ENCODE peak calls at places on chromosome 4, in five cellular contexts. P is H1, W is K562, K is A549, X is WTC11. E is an unnamed sample.

GRCh38 chr4:185535818-185536729 is 767 bp upstream of the PDLIM3 start:
- DNase-seq in P (no peak), W (no peak), K (no peak), X (no peak), E (peak)

GRCh38 chr4:159758061-159758460 is 655.2 kb downstream of the RAPGEF2 start:
- DNase-seq in P (no peak), W (no peak), K (no peak), X (no peak), E (no peak)

GRCh38 chr4:86452323-86452995 is 92.6 kb upstream of the MAPK10 start:
- DNase-seq in P (no peak), W (no peak), K (no peak), X (no peak), E (no peak)

GRCh38 chr4:13309751-13310150 is 174.4 kb downstream of the RAB28 start:
- DNase-seq in P (no peak), W (no peak), K (no peak), X (no peak), E (no peak)

GRCh38 chr4:112099701-112100289 is 45.5 kb upstream of the FAM241A start:
- DNase-seq in P (no peak), W (peak), K (peak), X (no peak), E (peak)

GRCh38 chr4:140267576-140267975 is 105.9 kb upstream of the SCOC start:
- DNase-seq in P (no peak), W (no peak), K (no peak), X (peak), E (peak)

GRCh38 chr4:15438939-15439524 is 11.2 kb downstream of the C1QTNF7 start:
- DNase-seq in P (no peak), W (no peak), K (no peak), X (no peak), E (no peak)

GRCh38 chr4:87375719-87376291 is 15.2 kb downstream of the HSD17B11 start:
- DNase-seq in P (no peak), W (peak), K (no peak), X (no peak), E (peak)

GRCh38 chr4:42371306-42372063 is 25.8 kb upstream of the SHISA3 start:
- DNase-seq in P (no peak), W (no peak), K (peak), X (no peak), E (peak)

GRCh38 chr4:95304898-95305297 is 243.9 kb downstream of the UNC5C start:
- DNase-seq in P (no peak), W (no peak), K (no peak), X (no peak), E (no peak)

GRCh38 chr4:77783881-77784280 is 35.3 kb downstream of the CNOT6L start:
- DNase-seq in P (no peak), W (no peak), K (no peak), X (no peak), E (no peak)

GRCh38 chr4:138300616-138301015 is 58.5 kb upstream of the SLC7A11 start:
- DNase-seq in P (no peak), W (no peak), K (no peak), X (no peak), E (no peak)

GRCh38 chr4:139833131-139833930 is 167.7 kb downstream of the MGST2 start:
- DNase-seq in P (no peak), W (no peak), K (no peak), X (peak), E (no peak)

GRCh38 chr4:25875281-25875745 is 12.5 kb upstream of the SEL1L3 start:
- DNase-seq in P (no peak), W (no peak), K (no peak), X (no peak), E (no peak)

GRCh38 chr4:42460043-42460442 is 62.8 kb downstream of the SHISA3 start:
- DNase-seq in P (no peak), W (no peak), K (no peak), X (no peak), E (no peak)

GRCh38 chr4:14143892-14144291 is 516.4 kb upstream of the BOD1L1 start:
- DNase-seq in P (no peak), W (no peak), K (peak), X (no peak), E (no peak)

GRCh38 chr4:122815248-122815647 is 11.4 kb upstream of the FGF2 start:
- DNase-seq in P (no peak), W (no peak), K (no peak), X (no peak), E (no peak)

GRCh38 chr4:86004030-86004429 is 355.8 kb downstream of the MAPK10 start:
- DNase-seq in P (no peak), W (no peak), K (no peak), X (no peak), E (no peak)

GRCh38 chr4:46844325-46844917 is 64.6 kb downstream of the COX7B2 start:
- DNase-seq in P (no peak), W (peak), K (peak), X (peak), E (peak)

GRCh38 chr4:160631044-160631443 is 1528.2 kb downstream of the RAPGEF2 start:
- DNase-seq in P (no peak), W (no peak), K (no peak), X (no peak), E (no peak)

GRCh38 chr4:153151535-153152452 is 52.4 kb upstream of the TRIM2 start:
- DNase-seq in P (no peak), W (no peak), K (no peak), X (peak), E (peak)

GRCh38 chr4:7387925-7388324 is 46.8 kb downstream of the PSAPL1 start:
- DNase-seq in P (no peak), W (no peak), K (no peak), X (no peak), E (no peak)

GRCh38 chr4:4386296-4386735 is 586 bp upstream of the NSG1 start:
- DNase-seq in P (no peak), W (no peak), K (no peak), X (peak), E (no peak)

GRCh38 chr4:131470360-131470759 is 1678.7 kb upstream of the PCDH10 start:
- DNase-seq in P (no peak), W (no peak), K (no peak), X (no peak), E (no peak)

GRCh38 chr4:187171731-187172339 is 448.2 kb upstream of the FAT1 start:
- DNase-seq in P (no peak), W (no peak), K (no peak), X (no peak), E (no peak)

DNA sequence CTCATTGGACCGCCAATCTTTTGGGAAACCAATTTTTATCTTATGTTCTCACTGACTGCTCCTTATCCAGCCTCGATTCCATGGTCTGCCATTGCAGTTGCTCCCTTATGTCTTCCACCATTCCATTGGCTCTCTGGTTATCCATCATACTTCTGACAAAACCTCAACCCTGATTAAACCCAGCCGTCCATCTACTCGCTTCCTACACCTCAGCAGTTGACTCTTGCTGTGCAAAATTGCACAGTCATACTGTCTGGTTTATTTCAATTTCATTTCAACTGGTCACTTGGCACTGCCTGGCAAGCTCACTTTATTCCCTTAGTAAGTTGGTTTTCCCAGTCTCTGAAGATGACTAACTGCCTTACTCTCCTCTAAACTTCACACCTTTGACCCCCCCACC is 26.2 kb downstream of the ARL9 start:
- DNase-seq in P (no peak), W (peak), K (no peak), X (no peak), E (no peak)
- TF ChIP-seq JUN in P (no peak), W (no peak), K (no peak), X (no peak), E (no peak)

DNA sequence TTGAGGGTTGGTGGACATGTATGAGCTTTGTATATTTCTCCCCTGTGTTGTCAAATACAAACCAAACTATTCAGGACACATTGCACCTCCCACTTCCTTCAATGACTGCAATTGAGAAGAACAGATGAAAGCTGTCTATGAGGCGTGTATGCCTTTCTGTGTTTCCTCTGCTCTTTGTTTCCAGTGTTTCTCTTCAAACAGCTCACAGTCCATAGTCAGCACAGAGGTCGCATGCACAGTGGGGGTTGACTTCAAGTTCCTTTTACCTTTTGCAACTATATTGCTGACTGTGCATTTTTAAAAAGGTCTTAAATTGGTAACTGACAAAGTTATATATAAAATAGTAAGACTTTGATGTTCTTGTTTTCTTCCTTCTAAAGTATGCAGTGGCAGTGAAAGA is 957.8 kb downstream of the C4orf33 start:
- DNase-seq in P (no peak), W (no peak), K (no peak), X (no peak), E (no peak)
- TF ChIP-seq JUN in P (no peak), W (no peak), K (no peak), X (no peak), E (no peak)

DNA sequence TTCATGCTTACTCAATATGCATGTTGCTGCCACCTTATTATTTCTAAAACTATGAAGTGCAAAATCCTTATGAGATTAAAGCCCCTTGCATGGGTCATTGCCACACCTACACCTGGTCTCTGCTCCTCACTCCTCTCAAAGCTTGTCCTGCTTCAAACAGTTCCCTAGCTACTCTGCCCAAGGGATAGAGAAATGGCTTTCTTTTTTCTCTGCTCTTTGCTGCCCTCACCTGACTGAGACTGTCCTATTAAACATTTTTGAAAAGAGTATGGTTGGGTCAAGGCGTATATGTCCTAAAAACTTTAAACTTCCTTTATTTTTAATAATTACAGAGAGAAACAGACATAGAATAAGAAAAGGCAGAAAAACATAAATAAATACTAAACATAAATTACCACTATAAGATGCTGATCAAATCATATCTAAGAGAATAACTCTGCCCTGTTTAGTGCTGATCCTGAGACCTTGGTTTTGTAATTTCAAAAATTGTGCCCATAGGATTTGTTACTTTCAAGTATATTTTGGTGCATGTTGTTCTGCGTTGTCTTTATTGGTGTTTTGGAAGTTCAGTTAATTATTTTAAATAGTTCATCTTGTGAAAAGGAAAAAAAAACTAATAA is 704.9 kb upstream of the PABPC4L start:
- DNase-seq in P (no peak), W (no peak), K (no peak), X (no peak), E (peak)
- TF ChIP-seq JUN in P (no peak), W (no peak), K (no peak), X (no peak), E (no peak)

DNA sequence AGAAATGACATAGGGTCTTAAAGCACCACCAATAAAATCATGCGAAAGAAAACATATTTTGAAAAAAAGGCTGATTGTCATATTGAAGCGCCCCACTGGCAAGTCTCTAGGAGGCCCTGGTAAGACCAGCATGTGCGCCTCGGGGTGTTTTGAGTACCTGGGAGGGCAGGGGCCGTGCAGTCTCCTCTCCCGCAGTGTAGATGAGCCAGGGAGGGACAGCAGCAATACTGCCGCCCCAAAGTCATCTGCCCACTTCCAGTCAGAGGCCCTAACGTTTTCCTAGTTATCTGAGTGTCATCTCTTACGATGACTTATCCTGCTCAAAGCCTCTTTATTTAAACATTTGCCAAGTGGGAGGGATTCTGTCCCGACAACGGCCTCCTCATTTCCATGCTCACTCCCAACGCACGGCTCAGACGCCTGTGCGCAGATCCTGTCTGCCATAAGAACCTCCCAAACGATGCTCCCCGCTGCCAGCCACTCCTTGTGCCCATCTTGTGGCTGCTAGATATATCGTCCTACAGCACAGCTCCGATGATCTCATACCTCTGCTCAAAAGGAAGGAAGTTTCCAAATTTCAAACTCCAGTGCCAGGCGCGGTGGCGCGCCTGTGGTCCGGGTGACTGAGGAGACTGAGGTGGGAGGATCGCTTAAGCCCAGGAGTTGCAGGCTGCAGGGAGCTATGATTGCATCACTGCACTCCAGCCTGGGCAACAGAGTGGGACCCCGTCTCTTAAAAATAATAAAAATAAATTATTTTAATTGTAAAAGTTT is 17.2 kb upstream of the SCRG1 start:
- DNase-seq in P (no peak), W (no peak), K (no peak), X (no peak), E (no peak)
- TF ChIP-seq JUN in P (no peak), W (no peak), K (no peak), X (no peak), E (no peak)

DNA sequence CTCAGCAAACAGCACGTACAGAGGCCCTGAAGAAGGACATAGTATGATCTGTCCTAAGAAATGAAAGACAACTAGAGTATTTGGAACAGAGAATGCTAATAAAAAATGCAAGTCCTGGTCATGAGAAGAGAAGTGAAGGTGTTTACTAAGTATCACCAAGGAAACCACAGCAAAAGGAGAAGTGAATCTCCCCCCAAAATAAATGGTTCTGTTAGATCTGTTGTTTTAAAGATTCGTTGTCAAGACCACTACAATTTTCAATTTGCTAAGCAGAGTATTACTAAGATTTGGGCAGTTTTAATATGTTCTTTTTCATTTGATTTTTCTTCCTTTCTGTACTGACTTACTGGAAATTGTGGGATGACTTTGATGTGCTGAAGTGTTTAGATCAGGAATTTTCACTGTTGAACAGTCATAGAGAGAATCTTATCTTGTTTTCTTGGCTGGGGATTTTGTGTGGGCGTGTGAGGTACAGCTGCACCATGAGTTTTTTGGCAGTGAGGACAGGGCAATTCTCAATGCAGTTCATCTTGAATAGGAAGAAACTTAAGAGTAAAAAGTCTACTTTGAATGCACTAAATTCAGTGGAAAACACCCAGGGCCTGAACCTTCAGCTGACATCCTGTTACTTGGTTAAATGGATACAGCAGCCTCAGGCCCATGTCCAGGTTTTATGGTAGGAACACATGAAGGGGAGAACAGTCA is 132.2 kb downstream of the STIM2 start:
- DNase-seq in P (no peak), W (peak), K (no peak), X (no peak), E (peak)
- TF ChIP-seq JUN in P (no peak), W (no peak), K (no peak), X (no peak), E (no peak)

DNA sequence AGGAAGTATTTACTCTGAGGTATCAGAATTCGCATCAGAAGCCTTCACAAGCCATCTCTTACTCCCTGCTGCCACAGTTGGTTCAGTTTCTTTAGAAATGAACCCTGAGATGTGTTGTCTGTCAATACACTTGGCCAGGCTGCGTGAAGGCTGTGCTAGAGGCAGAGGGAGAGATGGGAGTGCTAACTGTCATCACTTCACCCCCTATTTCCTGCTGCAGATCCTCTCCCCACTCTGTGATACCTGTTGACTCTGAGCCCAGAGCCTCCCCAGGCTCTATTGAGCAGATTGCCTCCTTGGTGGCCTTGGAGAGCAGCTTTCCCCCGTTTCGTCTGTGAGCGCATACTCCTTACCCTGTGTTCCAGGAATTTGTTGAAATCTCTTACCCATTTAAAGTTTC is 34.8 kb downstream of the FHIP1A start:
- DNase-seq in P (no peak), W (no peak), K (no peak), X (no peak), E (no peak)
- TF ChIP-seq JUN in P (no peak), W (no peak), K (no peak), X (no peak), E (no peak)

GRCh38 chr4:92455956-92456355 is 152.2 kb downstream of the GRID2 start:
- DNase-seq in P (no peak), W (no peak), K (no peak), X (no peak), E (no peak)

GRCh38 chr4:92461732-92462131 is 158.0 kb downstream of the GRID2 start:
- DNase-seq in P (no peak), W (no peak), K (no peak), X (no peak), E (no peak)
- TF ChIP-seq JUN in P (no peak), W (no peak), K (no peak), X (no peak), E (no peak)

GRCh38 chr4:53786632-53787031 is 195.3 kb upstream of the LNX1 start:
- DNase-seq in P (no peak), W (no peak), K (no peak), X (no peak), E (no peak)
- TF ChIP-seq JUN in P (no peak), W (no peak), K (no peak), X (no peak), E (no peak)